ENCODE peak calls at places on chromosomes 7 and 10, in six cellular contexts. B, G, L, C, P and K are unnamed samples.

GRCh38 chr7:21999896-22000295 is 54.2 kb upstream of the CDCA7L start:
- DNase-seq in B (no peak), G (no peak), L (no peak), C (no peak), P (no peak), K (no peak)

GRCh38 chr10:69994262-69994661 is 58.4 kb upstream of the MACROH2A2 start:
- DNase-seq in B (no peak), G (peak), L (no peak), C (peak), P (peak), K (peak)

GRCh38 chr7:92768501-92769360 is 67.6 kb downstream of the CDK6 start:
- DNase-seq in B (no peak), G (no peak), L (peak), C (no peak), P (no peak), K (no peak)

GRCh38 chr7:29196191-29196590 is 1.6 kb downstream of the CHN2 start:
- DNase-seq in B (no peak), G (no peak), L (no peak), C (no peak), P (no peak), K (no peak)

GRCh38 chr10:130655313-130656186 is 519.4 kb downstream of the GLRX3 start:
- DNase-seq in B (no peak), G (no peak), L (no peak), C (peak), P (no peak), K (no peak)

GRCh38 chr7:22361795-22362194 is 4.8 kb upstream of the RAPGEF5 start:
- DNase-seq in B (no peak), G (no peak), L (no peak), C (no peak), P (no peak), K (no peak)

GRCh38 chr10:68155615-68156205 is 46.4 kb downstream of the MYPN start:
- DNase-seq in B (no peak), G (no peak), L (no peak), C (no peak), P (no peak), K (no peak)

GRCh38 chr7:113824117-113824823 is 94.5 kb downstream of the PPP1R3A start:
- DNase-seq in B (no peak), G (no peak), L (no peak), C (no peak), P (no peak), K (no peak)

GRCh38 chr10:12699258-12699700 is 302.2 kb downstream of the CCDC3 start:
- DNase-seq in B (no peak), G (no peak), L (no peak), C (no peak), P (peak), K (no peak)

GRCh38 chr7:87219545-87220025 is at the start of gene TMEM243:
- DNase-seq in B (no peak), G (peak), L (peak), C (peak), P (peak), K (peak)
- TF ChIP-seq POLR2A in B (peak), G (peak), L (peak), C (no peak), P (peak), K (peak)

GRCh38 chr7:78734626-78735025 is 718.8 kb downstream of the MAGI2 start:
- DNase-seq in B (no peak), G (no peak), L (peak), C (no peak), P (no peak), K (no peak)
- TF ChIP-seq TAF1 in B (no peak), G (no peak), L (no peak), C (no peak), P (no peak), K (no peak)

GRCh38 chr10:95264227-95265051 is 26.4 kb downstream of the PDLIM1 start:
- DNase-seq in B (peak), G (no peak), L (no peak), C (no peak), P (no peak), K (no peak)

GRCh38 chr10:95267261-95267660 is 23.5 kb downstream of the PDLIM1 start:
- DNase-seq in B (no peak), G (no peak), L (no peak), C (no peak), P (no peak), K (no peak)

GRCh38 chr10:95266674-95267095 is 24.1 kb downstream of the PDLIM1 start:
- DNase-seq in B (no peak), G (peak), L (no peak), C (peak), P (peak), K (no peak)

GRCh38 chr10:95265572-95265971 is 25.2 kb downstream of the PDLIM1 start:
- DNase-seq in B (no peak), G (no peak), L (no peak), C (no peak), P (no peak), K (no peak)

DNA sequence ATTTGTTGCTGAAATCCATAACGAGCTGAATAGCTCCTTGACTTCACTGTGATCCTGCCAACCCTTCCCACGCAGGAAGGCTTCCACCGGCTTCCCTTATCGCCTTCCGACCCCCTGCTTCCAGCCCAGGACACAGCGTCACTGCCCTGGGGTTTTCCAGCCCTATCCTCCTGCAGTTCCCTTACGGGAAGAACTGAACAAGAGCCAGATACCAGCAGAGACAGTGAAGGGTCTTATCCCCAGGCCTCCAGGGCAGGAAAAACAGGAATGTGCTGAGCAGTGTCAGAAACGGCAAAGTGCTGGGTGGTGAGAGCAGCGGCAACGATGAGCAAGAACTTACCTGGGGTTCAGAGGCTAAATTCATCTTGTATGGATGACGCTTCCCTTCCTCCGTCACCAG is 22.4 kb downstream of the PDLIM1 start:
- DNase-seq in B (no peak), G (no peak), L (no peak), C (no peak), P (no peak), K (no peak)
- TF ChIP-seq POLR2AphosphoS5 in B (no peak), G (no peak), L (no peak), C (no peak), P (no peak), K (no peak)

GRCh38 chr7:50644586-50644985 is 79.4 kb upstream of the DDC start:
- DNase-seq in B (no peak), G (no peak), L (no peak), C (no peak), P (no peak), K (no peak)

GRCh38 chr7:50640779-50641178 is 75.6 kb upstream of the DDC start:
- DNase-seq in B (no peak), G (no peak), L (no peak), C (no peak), P (no peak), K (no peak)

GRCh38 chr7:50640256-50640655 is 75.1 kb upstream of the DDC start:
- DNase-seq in B (no peak), G (no peak), L (no peak), C (no peak), P (no peak), K (no peak)

GRCh38 chr7:50644114-50644513 is 78.9 kb upstream of the DDC start:
- DNase-seq in B (no peak), G (no peak), L (no peak), C (no peak), P (no peak), K (no peak)

GRCh38 chr7:50641442-50642405 is 76.5 kb upstream of the DDC start:
- DNase-seq in B (no peak), G (no peak), L (no peak), C (no peak), P (peak), K (no peak)
- TF ChIP-seq POLR2A in B (no peak), G (no peak), L (no peak), C (no peak), P (no peak), K (no peak)

GRCh38 chr10:59055046-59055445 is 121.4 kb upstream of the PHYHIPL start:
- DNase-seq in B (no peak), G (no peak), L (no peak), C (no peak), P (no peak), K (no peak)

GRCh38 chr10:59060852-59061251 is 115.6 kb upstream of the PHYHIPL start:
- DNase-seq in B (no peak), G (no peak), L (peak), C (no peak), P (no peak), K (no peak)

DNA sequence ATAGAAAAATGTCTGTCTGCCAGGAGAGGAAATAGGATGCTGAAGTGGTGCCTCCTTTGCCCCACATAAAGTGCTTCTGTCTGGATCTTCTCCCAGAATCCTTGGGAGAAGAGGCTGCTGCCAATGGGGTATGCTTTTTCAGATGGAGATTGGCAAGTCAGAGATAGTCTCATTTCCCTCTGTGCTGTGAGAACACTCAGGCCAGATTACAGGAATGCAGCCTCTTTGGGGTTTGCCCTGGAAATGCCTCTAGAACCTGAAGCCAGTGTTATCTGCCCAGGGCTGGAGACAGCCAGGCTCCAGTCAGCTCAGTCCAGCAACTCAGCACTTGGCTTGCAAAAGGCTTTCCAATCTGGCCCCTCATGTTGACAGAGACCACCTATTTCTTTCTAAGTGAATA is 119.1 kb upstream of the PHYHIPL start:
- DNase-seq in B (no peak), G (no peak), L (no peak), C (no peak), P (peak), K (no peak)
- TF ChIP-seq TAF1 in B (no peak), G (no peak), L (no peak), C (no peak), P (no peak), K (no peak)